ENCODE peak calls at places on chromosome 2, in nine cellular contexts. V, T, B, S, M, G, F, D and H are unnamed samples.

GRCh38 chr2:13193075-13193474 is 476.3 kb downstream of the TRIB2 start:
- DNase-seq in V (no peak), T (peak), B (no peak), S (no peak), M (no peak), G (peak), F (no peak), D (peak), H (peak)

GRCh38 chr2:175874291-175874690 is 127.8 kb downstream of the LNPK start:
- DNase-seq in V (no peak), T (no peak), B (no peak), S (no peak), M (no peak), G (no peak), F (no peak), D (no peak), H (no peak)

GRCh38 chr2:229800997-229801754 is 86.8 kb upstream of the DNER start:
- DNase-seq in V (peak), T (peak), B (peak), S (peak), M (peak), G (peak), F (peak), D (peak), H (peak)

GRCh38 chr2:1032030-1032429 is 81.4 kb downstream of the SNTG2 start:
- DNase-seq in V (no peak), T (no peak), B (no peak), S (no peak), M (peak), G (no peak), F (no peak), D (no peak), H (no peak)

GRCh38 chr2:234556848-234557573 is 60.1 kb upstream of the ARL4C start:
- DNase-seq in V (no peak), T (no peak), B (no peak), S (peak), M (no peak), G (peak), F (no peak), D (no peak), H (no peak)

GRCh38 chr2:176109955-176110345 is 2.9 kb downstream of the HOXD11 start:
- DNase-seq in V (no peak), T (no peak), B (no peak), S (no peak), M (no peak), G (no peak), F (no peak), D (no peak), H (no peak)

GRCh38 chr2:172836386-172837200 is 100.9 kb downstream of the RAPGEF4 start:
- DNase-seq in V (no peak), T (no peak), B (no peak), S (no peak), M (peak), G (peak), F (no peak), D (no peak), H (peak)

GRCh38 chr2:163515836-163516235 is 220.0 kb downstream of the FIGN start:
- DNase-seq in V (no peak), T (no peak), B (no peak), S (no peak), M (no peak), G (no peak), F (no peak), D (no peak), H (no peak)

GRCh38 chr2:151976945-151977353 is 121.9 kb downstream of the CACNB4 start:
- DNase-seq in V (no peak), T (no peak), B (no peak), S (no peak), M (no peak), G (no peak), F (no peak), D (no peak), H (no peak)

GRCh38 chr2:16005819-16006536 is 65.6 kb downstream of the MYCN start:
- DNase-seq in V (no peak), T (no peak), B (no peak), S (no peak), M (peak), G (no peak), F (no peak), D (no peak), H (peak)

GRCh38 chr2:6401301-6401700 is 464.4 kb downstream of the CMPK2 start:
- DNase-seq in V (no peak), T (no peak), B (no peak), S (no peak), M (no peak), G (peak), F (no peak), D (no peak), H (no peak)

GRCh38 chr2:135245055-135245454 is 193.0 kb downstream of the RAB3GAP1 start:
- DNase-seq in V (no peak), T (peak), B (no peak), S (no peak), M (no peak), G (peak), F (no peak), D (no peak), H (no peak)

GRCh38 chr2:190636362-190636761 is 12.5 kb upstream of the NAB1 start:
- DNase-seq in V (no peak), T (no peak), B (no peak), S (no peak), M (no peak), G (peak), F (no peak), D (no peak), H (no peak)

GRCh38 chr2:16960579-16960978 is 294.9 kb upstream of the CYRIA start:
- DNase-seq in V (no peak), T (no peak), B (no peak), S (no peak), M (no peak), G (no peak), F (no peak), D (no peak), H (no peak)

GRCh38 chr2:70675862-70676261 is 92.1 kb downstream of the ADD2 start:
- DNase-seq in V (no peak), T (no peak), B (no peak), S (no peak), M (no peak), G (no peak), F (no peak), D (no peak), H (no peak)

GRCh38 chr2:2747797-2748301 is 416.8 kb upstream of the MYT1L start:
- DNase-seq in V (no peak), T (no peak), B (no peak), S (no peak), M (no peak), G (no peak), F (no peak), D (no peak), H (no peak)

GRCh38 chr2:180258041-180258537 is 251.0 kb upstream of the CWC22 start:
- DNase-seq in V (no peak), T (no peak), B (no peak), S (peak), M (no peak), G (no peak), F (no peak), D (no peak), H (no peak)
- H3K27ac ChIP-seq in V (no peak), T (no peak), B (no peak), S (no peak), M (no peak), G (no peak), F (no peak), D (no peak), H (no peak)

GRCh38 chr2:177881921-177882320 is 190.7 kb downstream of the PDE11A start:
- DNase-seq in V (no peak), T (no peak), B (no peak), S (no peak), M (no peak), G (no peak), F (no peak), D (no peak), H (no peak)
- H3K27ac ChIP-seq in V (peak), T (no peak), B (no peak), S (peak), M (no peak), G (no peak), F (no peak), D (no peak), H (no peak)

GRCh38 chr2:58920001-58920400 is 678.9 kb upstream of the FANCL start:
- DNase-seq in V (no peak), T (no peak), B (no peak), S (no peak), M (no peak), G (no peak), F (no peak), D (no peak), H (no peak)

GRCh38 chr2:58923869-58924268 is 682.7 kb upstream of the FANCL start:
- DNase-seq in V (no peak), T (no peak), B (no peak), S (no peak), M (no peak), G (peak), F (no peak), D (no peak), H (no peak)

GRCh38 chr2:58919316-58919715 is 678.2 kb upstream of the FANCL start:
- DNase-seq in V (no peak), T (no peak), B (no peak), S (no peak), M (no peak), G (no peak), F (no peak), D (no peak), H (no peak)

GRCh38 chr2:58918138-58918537 is 677.0 kb upstream of the FANCL start:
- DNase-seq in V (no peak), T (peak), B (no peak), S (no peak), M (no peak), G (peak), F (no peak), D (no peak), H (no peak)

GRCh38 chr2:58921676-58922075 is 680.6 kb upstream of the FANCL start:
- DNase-seq in V (no peak), T (no peak), B (no peak), S (no peak), M (no peak), G (no peak), F (no peak), D (no peak), H (no peak)
- H3K27ac ChIP-seq in V (no peak), T (no peak), B (no peak), S (no peak), M (no peak), G (no peak), F (no peak), D (no peak), H (no peak)

GRCh38 chr2:202885190-202885589 is 13.6 kb upstream of the ICA1L start:
- DNase-seq in V (no peak), T (no peak), B (no peak), S (no peak), M (no peak), G (no peak), F (no peak), D (no peak), H (no peak)
- H3K27ac ChIP-seq in V (no peak), T (no peak), B (no peak), S (no peak), M (no peak), G (no peak), F (no peak), D (no peak), H (no peak)

GRCh38 chr2:37894047-37894446 is 31.0 kb upstream of the RMDN2 start:
- DNase-seq in V (no peak), T (no peak), B (no peak), S (no peak), M (no peak), G (no peak), F (peak), D (no peak), H (no peak)
- H3K27ac ChIP-seq in V (no peak), T (no peak), B (no peak), S (no peak), M (no peak), G (no peak), F (no peak), D (no peak), H (no peak)

GRCh38 chr2:121994238-121995206 is 239.1 kb downstream of the TSN start:
- DNase-seq in V (no peak), T (no peak), B (no peak), S (no peak), M (no peak), G (no peak), F (no peak), D (no peak), H (no peak)
- H3K27ac ChIP-seq in V (no peak), T (no peak), B (no peak), S (no peak), M (no peak), G (no peak), F (no peak), D (no peak), H (no peak)

GRCh38 chr2:219559156-219559915 is 12.0 kb downstream of the OBSL1 start:
- DNase-seq in V (peak), T (no peak), B (no peak), S (no peak), M (no peak), G (no peak), F (no peak), D (no peak), H (no peak)

GRCh38 chr2:219561179-219562048 is 9.9 kb downstream of the OBSL1 start:
- DNase-seq in V (peak), T (peak), B (no peak), S (no peak), M (no peak), G (no peak), F (peak), D (no peak), H (no peak)

GRCh38 chr2:219560893-219561178 is 10.5 kb downstream of the OBSL1 start:
- DNase-seq in V (peak), T (no peak), B (no peak), S (no peak), M (no peak), G (no peak), F (no peak), D (no peak), H (no peak)

GRCh38 chr2:219562049-219563020 is 9.0 kb downstream of the OBSL1 start:
- DNase-seq in V (no peak), T (no peak), B (no peak), S (no peak), M (no peak), G (no peak), F (no peak), D (no peak), H (no peak)

DNA sequence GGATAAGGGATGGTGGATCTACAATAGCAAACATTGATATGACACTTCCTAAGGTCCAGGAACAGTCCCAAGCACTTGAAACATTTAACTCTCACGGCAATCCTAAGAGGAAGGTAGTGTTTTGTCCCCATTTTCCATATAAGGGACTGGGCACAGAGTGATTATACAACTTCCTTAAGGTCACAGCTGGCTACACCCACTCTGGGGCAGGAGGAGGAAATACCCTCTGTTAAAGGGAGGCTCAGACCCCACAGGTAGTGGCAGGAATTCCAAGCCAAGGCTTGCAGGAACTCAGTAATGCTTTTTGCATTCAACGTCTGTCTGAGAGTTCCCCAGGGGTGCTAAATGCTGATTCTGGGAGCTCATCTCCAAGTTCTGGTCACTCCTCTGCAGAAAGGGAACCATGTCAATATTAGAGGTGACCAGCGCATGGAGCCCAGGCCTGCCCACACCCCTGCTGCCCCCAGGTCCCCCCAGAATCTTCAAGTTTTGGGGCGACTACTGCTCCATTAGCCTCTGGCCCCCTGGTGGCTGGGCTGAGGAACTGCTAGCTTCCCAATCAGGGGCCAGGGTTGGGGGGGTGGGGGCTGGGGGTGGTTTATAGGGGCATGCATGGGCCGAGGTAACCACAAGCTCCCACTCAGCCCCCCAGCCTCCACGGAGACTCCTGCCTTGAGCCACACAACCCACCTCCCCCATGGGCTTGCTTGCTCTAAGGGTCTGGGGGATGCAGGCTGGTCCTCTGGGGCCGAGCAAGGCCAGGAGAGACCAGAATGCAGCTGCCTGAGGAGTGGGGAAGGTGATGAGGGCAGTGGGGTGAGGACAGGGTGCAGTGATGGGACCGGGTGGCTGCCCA is 11.1 kb downstream of the OBSL1 start:
- DNase-seq in V (peak), T (no peak), B (no peak), S (no peak), M (no peak), G (no peak), F (no peak), D (peak), H (no peak)
- H3K27ac ChIP-seq in V (no peak), T (peak), B (no peak), S (no peak), M (no peak), G (no peak), F (peak), D (no peak), H (no peak)